ENCODE peak calls at places on chromosomes 3 and 15, in four cellular contexts. O, W, Y and J are unnamed samples.

GRCh38 chr3:127848131-127849129 is 26.1 kb upstream of the MGLL start:
- DNase-seq in W (no peak), Y (no peak), O (no peak), J (no peak)

GRCh38 chr3:132898131-132898530 is 140.1 kb upstream of the TMEM108 start:
- DNase-seq in W (no peak), Y (no peak), O (no peak), J (no peak)

GRCh38 chr15:94247789-94248638 is 16.7 kb downstream of the MCTP2 start:
- DNase-seq in O (no peak), W (peak), Y (no peak), J (no peak)

GRCh38 chr15:63970723-63971426 is 75.4 kb downstream of the DAPK2 start:
- DNase-seq in Y (peak), O (no peak), W (no peak), J (no peak)

GRCh38 chr3:159733194-159733860 is 255.3 kb upstream of the IL12A start:
- DNase-seq in O (peak), W (no peak), Y (no peak), J (no peak)

GRCh38 chr15:44662478-44663409 is 718 bp downstream of the SPG11 start:
- DNase-seq in W (peak), O (peak), Y (peak), J (peak)

GRCh38 chr15:66503780-66504562 is 684 bp downstream of the RPL4 start:
- DNase-seq in W (no peak), O (no peak), Y (no peak), J (peak)

GRCh38 chr15:43441316-43441715 is 51.6 kb downstream of the TP53BP1 start:
- DNase-seq in O (peak), Y (no peak), W (peak), J (peak)

GRCh38 chr3:195240171-195240701 is 30.7 kb downstream of the XXYLT1 start:
- DNase-seq in O (no peak), Y (no peak), W (peak), J (no peak)

GRCh38 chr3:135134293-135134692 is 339.2 kb downstream of the EPHB1 start:
- DNase-seq in O (no peak), Y (no peak), W (no peak), J (no peak)

GRCh38 chr3:159950156-159950898 is 38.3 kb upstream of the IL12A start:
- DNase-seq in O (no peak), Y (peak), W (no peak), J (no peak)

GRCh38 chr15:60152386-60152785 is 148.3 kb downstream of the FOXB1 start:
- DNase-seq in Y (no peak), O (no peak), W (no peak), J (no peak)

GRCh38 chr3:100615684-100616083 is 6.3 kb downstream of the ADGRG7 start:
- DNase-seq in O (no peak), W (no peak), Y (no peak), J (no peak)

GRCh38 chr3:38454179-38454883 is 641 bp downstream of the ACVR2B start:
- DNase-seq in Y (no peak), W (no peak), O (peak), J (peak)

GRCh38 chr3:36496734-36497133 is 116.4 kb downstream of the STAC start:
- DNase-seq in Y (no peak), W (no peak), O (no peak), J (no peak)

GRCh38 chr3:42042747-42043115 is 48.4 kb upstream of the TRAK1 start:
- DNase-seq in O (no peak), Y (no peak), W (no peak), J (no peak)

GRCh38 chr3:66138336-66139234 is 82.2 kb upstream of the SLC25A26 start:
- DNase-seq in W (peak), O (peak), Y (no peak), J (peak)

GRCh38 chr3:59605318-59605717 is 555.5 kb upstream of the CFAP20DC start:
- DNase-seq in Y (no peak), W (no peak), O (no peak), J (no peak)

GRCh38 chr3:135008326-135008725 is 213.3 kb downstream of the EPHB1 start:
- DNase-seq in O (no peak), W (no peak), Y (no peak), J (no peak)

GRCh38 chr3:110965976-110966375 is 105.6 kb upstream of the NECTIN3 start:
- DNase-seq in W (no peak), O (no peak), Y (no peak), J (no peak)

GRCh38 chr3:28244471-28244870 is 3.1 kb downstream of the CMC1 start:
- DNase-seq in O (no peak), W (no peak), Y (no peak), J (no peak)

GRCh38 chr3:139309880-139310279 is 33.9 kb upstream of the MRPS22 start:
- DNase-seq in Y (no peak), O (peak), W (peak), J (peak)

GRCh38 chr3:65052101-65052500 is 364.3 kb upstream of the ADAMTS9 start:
- DNase-seq in O (no peak), Y (no peak), W (no peak), J (no peak)

GRCh38 chr3:44065311-44065710 is 176.4 kb upstream of the TOPAZ1 start:
- DNase-seq in Y (no peak), O (peak), W (no peak), J (no peak)

GRCh38 chr3:158743280-158743663 is 11.0 kb upstream of the RARRES1 start:
- DNase-seq in W (no peak), Y (no peak), O (no peak), J (no peak)

GRCh38 chr3:154275965-154276364 is 48.3 kb downstream of the DHX36 start:
- DNase-seq in W (no peak), O (no peak), Y (no peak), J (no peak)

GRCh38 chr15:91783451-91783850 is 70.1 kb upstream of the SLCO3A1 start:
- DNase-seq in O (no peak), Y (no peak), W (no peak), J (no peak)

GRCh38 chr3:16512435-16513140 is 911 bp downstream of the RFTN1 start:
- DNase-seq in Y (no peak), O (no peak), W (no peak), J (no peak)

GRCh38 chr3:55434789-55435188 is 52.3 kb downstream of the WNT5A start:
- DNase-seq in O (peak), Y (no peak), W (no peak), J (peak)

GRCh38 chr15:22786868-22787698 is 639 bp downstream of the NIPA1 start:
- DNase-seq in W (peak), Y (no peak), O (peak), J (peak)

GRCh38 chr15:101487060-101487459 is 2.4 kb downstream of the PCSK6 start:
- DNase-seq in O (no peak), Y (no peak), W (no peak), J (no peak)

GRCh38 chr3:142645236-142645793 is 49.1 kb downstream of the PLS1 start:
- DNase-seq in O (peak), Y (no peak), W (peak), J (no peak)

GRCh38 chr15:96851613-96852012 is 521.1 kb downstream of the NR2F2 start:
- DNase-seq in Y (no peak), O (no peak), W (no peak), J (no peak)

GRCh38 chr3:72187131-72187530 is 402.2 kb upstream of the PROK2 start:
- DNase-seq in W (peak), O (peak), Y (no peak), J (peak)
- TF ChIP-seq CHD4 in W (no peak), O (no peak), Y (no peak), J (no peak)

GRCh38 chr3:79664444-79664843 is 103.4 kb downstream of the ROBO1 start:
- DNase-seq in O (no peak), Y (no peak), W (no peak), J (no peak)
- TF ChIP-seq CHD4 in O (no peak), Y (no peak), W (no peak), J (no peak)

GRCh38 chr15:49876401-49877038 is 242.5 kb downstream of the ATP8B4 start:
- DNase-seq in O (peak), W (no peak), Y (no peak), J (no peak)
- TF ChIP-seq CHD4 in O (no peak), W (no peak), Y (no peak), J (no peak)

GRCh38 chr3:80051602-80051962 is 283.8 kb upstream of the ROBO1 start:
- DNase-seq in O (no peak), W (no peak), Y (no peak), J (no peak)

GRCh38 chr3:80052271-80052670 is 284.5 kb upstream of the ROBO1 start:
- DNase-seq in W (no peak), Y (no peak), O (no peak), J (no peak)

GRCh38 chr3:80050826-80051601 is 283.2 kb upstream of the ROBO1 start:
- DNase-seq in W (no peak), Y (no peak), O (no peak), J (no peak)
- TF ChIP-seq CHD4 in W (no peak), Y (no peak), O (no peak), J (no peak)